ENCODE peak calls at places on chromosome 12, in five cellular contexts. One of them, this sample, is unnamed.

GRCh38 chr12:124608451-124608870 is 41.0 kb upstream of the NCOR2 start:
- DNase-seq in neural progenitor cell: no peak
- DNase-seq in fibroblast of mammary gland: peak
- DNase-seq in testis: peak
- DNase-seq in sigmoid colon: no peak
- DNase-seq in this sample: peak

GRCh38 chr12:131917711-131918306 is 11.3 kb upstream of the PUS1 start:
- DNase-seq in fibroblast of mammary gland: no peak
- DNase-seq in sigmoid colon: no peak
- DNase-seq in neural progenitor cell: no peak
- DNase-seq in testis: no peak
- DNase-seq in this sample: peak

GRCh38 chr12:120231316-120232011 is 30.6 kb upstream of the RPLP0 start:
- DNase-seq in testis: no peak
- DNase-seq in neural progenitor cell: no peak
- DNase-seq in fibroblast of mammary gland: peak
- DNase-seq in sigmoid colon: peak
- DNase-seq in this sample: peak

GRCh38 chr12:109793411-109793810 is 39.8 kb downstream of the TRPV4 start:
- DNase-seq in sigmoid colon: no peak
- DNase-seq in fibroblast of mammary gland: no peak
- DNase-seq in neural progenitor cell: no peak
- DNase-seq in testis: no peak
- DNase-seq in this sample: peak

GRCh38 chr12:122979001-122979907 is 1.2 kb upstream of the ARL6IP4 start:
- DNase-seq in fibroblast of mammary gland: no peak
- DNase-seq in sigmoid colon: no peak
- DNase-seq in testis: no peak
- DNase-seq in neural progenitor cell: no peak
- DNase-seq in this sample: no peak

GRCh38 chr12:65014504-65015271 is 106.4 kb downstream of the WIF1 start:
- DNase-seq in sigmoid colon: no peak
- DNase-seq in fibroblast of mammary gland: peak
- DNase-seq in testis: no peak
- DNase-seq in neural progenitor cell: no peak
- DNase-seq in this sample: no peak

GRCh38 chr12:49292729-49293055 is 2.3 kb upstream of the PRPH start:
- DNase-seq in fibroblast of mammary gland: no peak
- DNase-seq in neural progenitor cell: no peak
- DNase-seq in testis: no peak
- DNase-seq in sigmoid colon: peak
- DNase-seq in this sample: no peak

GRCh38 chr12:105986779-105987686 is 151.7 kb downstream of the NUAK1 start:
- DNase-seq in neural progenitor cell: no peak
- DNase-seq in fibroblast of mammary gland: peak
- DNase-seq in sigmoid colon: no peak
- DNase-seq in testis: peak
- DNase-seq in this sample: no peak

GRCh38 chr12:53223391-53224267 is 8.4 kb downstream of the RARG start:
- DNase-seq in testis: no peak
- DNase-seq in fibroblast of mammary gland: peak
- DNase-seq in neural progenitor cell: peak
- DNase-seq in sigmoid colon: peak
- DNase-seq in this sample: peak

GRCh38 chr12:44558340-44559100 is 317.6 kb downstream of the NELL2 start:
- DNase-seq in sigmoid colon: no peak
- DNase-seq in neural progenitor cell: no peak
- DNase-seq in testis: no peak
- DNase-seq in fibroblast of mammary gland: no peak
- DNase-seq in this sample: no peak

GRCh38 chr12:91327136-91327535 is 144.5 kb upstream of the DCN start:
- DNase-seq in fibroblast of mammary gland: peak
- DNase-seq in sigmoid colon: no peak
- DNase-seq in neural progenitor cell: no peak
- DNase-seq in testis: no peak
- DNase-seq in this sample: no peak

GRCh38 chr12:96258451-96258933 is 64.3 kb downstream of the ELK3 start:
- DNase-seq in testis: no peak
- DNase-seq in fibroblast of mammary gland: peak
- DNase-seq in neural progenitor cell: peak
- DNase-seq in sigmoid colon: no peak
- DNase-seq in this sample: peak

GRCh38 chr12:4991373-4991772 is 52.3 kb upstream of the KCNA5 start:
- DNase-seq in testis: no peak
- DNase-seq in neural progenitor cell: no peak
- DNase-seq in sigmoid colon: no peak
- DNase-seq in fibroblast of mammary gland: no peak
- DNase-seq in this sample: no peak

GRCh38 chr12:63400746-63401145 is 249.7 kb upstream of the AVPR1A start:
- DNase-seq in neural progenitor cell: no peak
- DNase-seq in testis: no peak
- DNase-seq in sigmoid colon: no peak
- DNase-seq in fibroblast of mammary gland: no peak
- DNase-seq in this sample: no peak

GRCh38 chr12:121812921-121813896 is 9.4 kb downstream of the SETD1B start:
- DNase-seq in fibroblast of mammary gland: peak
- DNase-seq in testis: peak
- DNase-seq in neural progenitor cell: no peak
- DNase-seq in sigmoid colon: peak
- DNase-seq in this sample: peak
- H3K4me3 ChIP-seq in fibroblast of mammary gland: peak
- H3K4me3 ChIP-seq in testis: peak
- H3K4me3 ChIP-seq in neural progenitor cell: peak
- H3K4me3 ChIP-seq in sigmoid colon: peak
- H3K4me3 ChIP-seq in this sample: peak

GRCh38 chr12:18462437-18462836 is 201.1 kb downstream of the PIK3C2G start:
- DNase-seq in fibroblast of mammary gland: peak
- DNase-seq in testis: no peak
- DNase-seq in neural progenitor cell: no peak
- DNase-seq in sigmoid colon: no peak
- DNase-seq in this sample: no peak

GRCh38 chr12:18457362-18457761 is 196.0 kb downstream of the PIK3C2G start:
- DNase-seq in fibroblast of mammary gland: peak
- DNase-seq in testis: no peak
- DNase-seq in sigmoid colon: no peak
- DNase-seq in neural progenitor cell: no peak
- DNase-seq in this sample: no peak

GRCh38 chr12:18456344-18456743 is 195.0 kb downstream of the PIK3C2G start:
- DNase-seq in sigmoid colon: no peak
- DNase-seq in neural progenitor cell: no peak
- DNase-seq in fibroblast of mammary gland: no peak
- DNase-seq in testis: no peak
- DNase-seq in this sample: no peak

DNA sequence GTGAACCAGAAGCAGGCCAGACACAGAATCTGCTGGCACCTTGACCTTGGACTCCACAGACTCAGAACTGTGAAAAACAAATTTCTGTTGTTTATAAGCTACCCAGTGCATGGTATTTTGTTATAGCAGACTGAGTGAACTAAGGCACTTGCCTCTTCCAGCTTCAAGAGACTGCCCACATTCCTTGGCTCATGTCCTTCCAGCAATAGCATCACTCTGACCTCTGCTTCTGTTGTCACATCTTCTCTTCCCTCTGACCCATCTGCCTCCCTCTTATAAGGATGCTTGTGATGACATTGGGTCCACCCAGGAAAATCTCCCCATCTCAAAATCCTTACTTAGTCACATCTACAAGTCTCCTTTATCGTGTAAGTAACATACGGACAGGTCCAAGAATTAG is 200.4 kb downstream of the PIK3C2G start:
- DNase-seq in testis: no peak
- DNase-seq in sigmoid colon: no peak
- DNase-seq in fibroblast of mammary gland: peak
- DNase-seq in neural progenitor cell: no peak
- DNase-seq in this sample: no peak
- H3K4me3 ChIP-seq in testis: no peak
- H3K4me3 ChIP-seq in sigmoid colon: no peak
- H3K4me3 ChIP-seq in fibroblast of mammary gland: no peak
- H3K4me3 ChIP-seq in neural progenitor cell: no peak
- H3K4me3 ChIP-seq in this sample: no peak

DNA sequence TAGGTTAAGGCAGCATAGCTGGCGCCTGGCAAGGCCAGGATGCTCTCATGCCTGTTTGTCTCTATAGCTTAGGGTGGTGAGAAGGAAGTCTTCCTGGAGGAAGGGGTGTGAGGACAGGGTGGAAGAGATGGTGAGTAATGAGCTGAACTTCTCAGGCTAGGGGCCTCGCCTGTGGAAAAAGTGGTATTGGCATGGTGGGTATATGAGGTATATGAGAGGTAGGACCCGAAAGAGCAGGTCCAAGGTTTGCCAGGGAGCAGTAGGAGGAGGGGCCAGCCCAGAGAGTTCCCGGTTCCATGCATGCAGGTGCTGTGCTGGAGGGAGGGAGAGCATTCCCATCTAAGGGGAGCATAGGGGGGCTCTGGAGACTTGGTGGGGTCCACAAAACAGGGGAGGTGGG is 13.4 kb downstream of the TAMALIN start:
- DNase-seq in fibroblast of mammary gland: no peak
- DNase-seq in neural progenitor cell: no peak
- DNase-seq in sigmoid colon: no peak
- DNase-seq in testis: no peak
- DNase-seq in this sample: no peak
- H3K4me3 ChIP-seq in fibroblast of mammary gland: no peak
- H3K4me3 ChIP-seq in neural progenitor cell: no peak
- H3K4me3 ChIP-seq in sigmoid colon: no peak
- H3K4me3 ChIP-seq in testis: no peak
- H3K4me3 ChIP-seq in this sample: no peak

GRCh38 chr12:121925361-121925725 is 7.0 kb downstream of the CFAP251 start:
- DNase-seq in testis: no peak
- DNase-seq in sigmoid colon: no peak
- DNase-seq in fibroblast of mammary gland: peak
- DNase-seq in neural progenitor cell: no peak
- DNase-seq in this sample: no peak
- H3K4me3 ChIP-seq in testis: no peak
- H3K4me3 ChIP-seq in sigmoid colon: no peak
- H3K4me3 ChIP-seq in fibroblast of mammary gland: peak
- H3K4me3 ChIP-seq in neural progenitor cell: no peak
- H3K4me3 ChIP-seq in this sample: no peak

DNA sequence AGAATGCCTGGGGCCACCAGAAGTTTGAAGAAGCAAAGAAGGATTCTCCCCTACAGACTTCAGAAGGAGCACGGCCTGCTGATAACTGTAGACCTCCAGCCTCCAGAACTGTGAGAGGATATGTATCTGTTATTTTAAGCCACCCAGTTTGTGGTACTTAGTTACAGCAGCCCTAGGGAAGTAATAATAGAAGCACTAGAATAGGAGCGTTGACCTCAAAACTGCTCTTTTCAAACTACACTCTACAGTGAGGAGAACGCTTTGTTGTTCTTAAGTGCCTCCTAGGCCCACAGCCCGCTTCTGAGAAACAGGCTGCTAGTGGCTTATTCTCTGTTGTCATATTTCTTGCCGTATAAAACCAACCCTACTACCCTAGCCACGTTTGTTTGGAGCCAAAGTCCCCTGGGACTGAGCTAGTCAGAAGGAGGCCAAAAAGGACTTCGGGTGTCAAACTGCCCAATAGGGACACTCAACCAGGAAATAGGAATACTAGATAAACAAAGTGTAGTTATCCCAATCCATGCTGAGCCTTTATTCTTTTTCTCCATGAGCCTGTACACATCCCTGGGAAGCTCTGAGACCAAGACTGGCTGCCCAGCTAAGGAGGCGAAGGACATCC is 38.5 kb upstream of the FRS2 start:
- DNase-seq in sigmoid colon: no peak
- DNase-seq in neural progenitor cell: no peak
- DNase-seq in testis: no peak
- DNase-seq in fibroblast of mammary gland: no peak
- DNase-seq in this sample: no peak
- H3K4me3 ChIP-seq in sigmoid colon: no peak
- H3K4me3 ChIP-seq in neural progenitor cell: no peak
- H3K4me3 ChIP-seq in testis: no peak
- H3K4me3 ChIP-seq in fibroblast of mammary gland: no peak
- H3K4me3 ChIP-seq in this sample: no peak

GRCh38 chr12:32828552-32828951 is 68.0 kb downstream of the PKP2 start:
- DNase-seq in testis: no peak
- DNase-seq in sigmoid colon: no peak
- DNase-seq in fibroblast of mammary gland: no peak
- DNase-seq in neural progenitor cell: no peak
- DNase-seq in this sample: no peak
- H3K4me3 ChIP-seq in testis: no peak
- H3K4me3 ChIP-seq in sigmoid colon: no peak
- H3K4me3 ChIP-seq in fibroblast of mammary gland: no peak
- H3K4me3 ChIP-seq in neural progenitor cell: no peak
- H3K4me3 ChIP-seq in this sample: no peak

GRCh38 chr12:26845984-26846383 is 13.0 kb upstream of the ITPR2 start:
- DNase-seq in testis: peak
- DNase-seq in neural progenitor cell: no peak
- DNase-seq in fibroblast of mammary gland: peak
- DNase-seq in sigmoid colon: no peak
- DNase-seq in this sample: no peak
- H3K4me3 ChIP-seq in testis: no peak
- H3K4me3 ChIP-seq in neural progenitor cell: no peak
- H3K4me3 ChIP-seq in fibroblast of mammary gland: no peak
- H3K4me3 ChIP-seq in sigmoid colon: no peak
- H3K4me3 ChIP-seq in this sample: no peak

This sample was measured in H7.